ENCODE peak calls at places on chromosomes 3 and 15, in five cellular contexts. Y, R, K, G and E are unnamed samples.
A peak's percentile ranks its signal among the peaks of the same experiment; 100 is the strongest.

GRCh38 chr15:80310776-80311175 is 58.8 kb upstream of the CTXND1 start:
- DNase-seq in Y (no peak), R (no peak), K (no peak), G (no peak), E (no peak)

GRCh38 chr3:55406666-55407425 is 80.3 kb downstream of the WNT5A start:
- DNase-seq in Y (peak; percentile 63), R (no peak), K (no peak), G (no peak), E (no peak)

GRCh38 chr3:73572371-73572770 is 52.4 kb downstream of the PDZRN3 start:
- DNase-seq in Y (no peak), R (no peak), K (no peak), G (no peak), E (no peak)

GRCh38 chr3:6640907-6641306 is 220.0 kb upstream of the GRM7 start:
- DNase-seq in Y (no peak), R (no peak), K (no peak), G (no peak), E (no peak)

GRCh38 chr15:48486228-48486627 is 155.0 kb downstream of the DUT start:
- DNase-seq in Y (no peak), R (no peak), K (no peak), G (no peak), E (no peak)

GRCh38 chr3:54575561-54575960 is 352.3 kb downstream of the LRTM1 start:
- DNase-seq in Y (no peak), R (no peak), K (no peak), G (peak; percentile 30), E (no peak)

GRCh38 chr3:93988283-93988682 is 8.3 kb downstream of the ARL13B start:
- DNase-seq in Y (peak; percentile 36), R (no peak), K (no peak), G (no peak), E (no peak)

GRCh38 chr15:92521624-92522008 is 127.9 kb downstream of the ST8SIA2 start:
- DNase-seq in Y (peak; percentile 59), R (peak; percentile 70), K (peak; percentile 80), G (peak; percentile 58), E (peak; percentile 51)

GRCh38 chr3:21138085-21138484 is 612.9 kb downstream of the ZNF385D start:
- DNase-seq in Y (no peak), R (no peak), K (no peak), G (no peak), E (no peak)

GRCh38 chr15:31392761-31393401 is 66.2 kb downstream of the KLF13 start:
- DNase-seq in Y (no peak), R (peak; percentile 64), K (no peak), G (no peak), E (no peak)

GRCh38 chr3:125139386-125139785 is 73.2 kb downstream of the SLC12A8 start:
- DNase-seq in Y (no peak), R (no peak), K (no peak), G (no peak), E (no peak)

GRCh38 chr15:44034933-44035624 is 160.0 kb downstream of the FRMD5 start:
- DNase-seq in Y (peak; percentile 83), R (no peak), K (no peak), G (no peak), E (no peak)

GRCh38 chr15:66387176-66388056 is 704 bp downstream of the MAP2K1 start:
- DNase-seq in Y (peak; percentile 83), R (peak; percentile 72), K (peak; percentile 71), G (peak; percentile 72), E (peak; percentile 29)

GRCh38 chr3:35664460-35664919 is 25.2 kb downstream of the ARPP21 start:
- DNase-seq in Y (peak; percentile 16), R (peak; percentile 50), K (no peak), G (no peak), E (no peak)

GRCh38 chr3:115227046-115227445 is 80.0 kb upstream of the ZBTB20 start:
- DNase-seq in Y (no peak), R (no peak), K (no peak), G (no peak), E (no peak)

GRCh38 chr15:27527490-27528067 is 556.6 kb downstream of the GABRG3 start:
- DNase-seq in Y (no peak), R (no peak), K (peak; percentile 37), G (no peak), E (peak; percentile 1)

GRCh38 chr15:74340139-74340538 is 27.3 kb downstream of the CYP11A1 start:
- DNase-seq in Y (no peak), R (no peak), K (no peak), G (no peak), E (no peak)

GRCh38 chr3:129577925-129578742 is 28.3 kb downstream of the PLXND1 start:
- DNase-seq in Y (no peak), R (no peak), K (no peak), G (no peak), E (no peak)

GRCh38 chr3:150414989-150415388 is 6.9 kb downstream of the TSC22D2 start:
- DNase-seq in Y (peak; percentile 69), R (no peak), K (no peak), G (no peak), E (no peak)

GRCh38 chr15:65655026-65655425 is 33.3 kb downstream of the SLC24A1 start:
- DNase-seq in Y (peak; percentile 13), R (no peak), K (no peak), G (no peak), E (peak; percentile 32)

GRCh38 chr15:68572309-68572708 is 6.5 kb upstream of the CORO2B start:
- DNase-seq in Y (no peak), R (no peak), K (no peak), G (no peak), E (no peak)

GRCh38 chr3:129686941-129687340 is 80.5 kb upstream of the PLXND1 start:
- DNase-seq in Y (no peak), R (no peak), K (peak; percentile 59), G (peak; percentile 52), E (peak; percentile 83)

GRCh38 chr15:40756938-40757337 is 1.9 kb upstream of the RMDN3 start:
- DNase-seq in Y (no peak), R (no peak), K (no peak), G (no peak), E (no peak)

GRCh38 chr3:179194931-179195330 is 46.8 kb downstream of the PIK3CA start:
- DNase-seq in Y (peak; percentile 10), R (no peak), K (no peak), G (no peak), E (no peak)

GRCh38 chr3:32619395-32619794 is 48.7 kb upstream of the DYNC1LI1 start:
- DNase-seq in Y (no peak), R (no peak), K (no peak), G (no peak), E (no peak)

GRCh38 chr3:39065197-39065596 is 13.4 kb downstream of the WDR48 start:
- DNase-seq in Y (peak; percentile 60), R (no peak), K (peak; percentile 51), G (peak; percentile 73), E (peak; percentile 29)
- TF ChIP-seq MAFK in Y (no peak), R (no peak), K (no peak), G (no peak), E (no peak)

DNA sequence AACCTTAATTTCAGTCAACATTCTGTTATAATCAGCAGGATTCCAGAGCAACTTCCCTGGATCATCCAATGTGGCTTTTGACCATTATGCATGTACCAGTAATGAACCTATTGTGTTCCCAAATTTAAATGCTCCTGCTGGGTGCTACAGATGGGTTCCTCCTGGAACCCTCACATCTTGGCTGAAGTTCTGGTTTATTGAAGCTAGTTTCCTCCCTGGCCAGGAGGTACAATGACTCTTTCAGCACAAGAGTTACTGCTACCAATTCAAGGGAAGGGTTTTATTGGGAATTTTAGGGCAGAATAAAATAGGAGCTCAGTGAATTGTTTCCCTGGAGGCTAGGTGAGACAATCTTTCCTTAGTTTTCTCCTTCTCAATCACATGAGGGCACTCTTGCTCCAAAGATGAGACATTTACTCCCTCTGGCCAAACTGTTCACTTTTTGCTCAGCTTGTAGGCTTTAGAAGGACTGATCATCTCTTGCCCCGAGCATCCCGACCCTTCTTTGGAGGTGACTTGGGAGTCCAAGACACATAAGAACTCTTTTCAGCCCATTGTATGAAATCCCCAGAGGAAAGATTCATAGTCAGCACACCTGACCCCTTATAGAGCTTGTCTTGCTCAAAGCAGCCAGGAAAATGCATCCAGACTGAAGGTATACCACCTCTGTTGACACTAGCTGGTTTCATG is 8.8 kb upstream of the NPHP3 start:
- DNase-seq in Y (peak; percentile 57), R (no peak), K (peak; percentile 39), G (peak; percentile 49), E (peak; percentile 33)
- TF ChIP-seq MAFK in Y (no peak), R (no peak), K (no peak), G (no peak), E (no peak)

GRCh38 chr3:64184621-64185020 is 40.6 kb downstream of the PRICKLE2 start:
- DNase-seq in Y (peak; percentile 71), R (no peak), K (peak; percentile 27), G (no peak), E (no peak)
- TF ChIP-seq MAFK in Y (no peak), R (no peak), K (no peak), G (no peak), E (no peak)

DNA sequence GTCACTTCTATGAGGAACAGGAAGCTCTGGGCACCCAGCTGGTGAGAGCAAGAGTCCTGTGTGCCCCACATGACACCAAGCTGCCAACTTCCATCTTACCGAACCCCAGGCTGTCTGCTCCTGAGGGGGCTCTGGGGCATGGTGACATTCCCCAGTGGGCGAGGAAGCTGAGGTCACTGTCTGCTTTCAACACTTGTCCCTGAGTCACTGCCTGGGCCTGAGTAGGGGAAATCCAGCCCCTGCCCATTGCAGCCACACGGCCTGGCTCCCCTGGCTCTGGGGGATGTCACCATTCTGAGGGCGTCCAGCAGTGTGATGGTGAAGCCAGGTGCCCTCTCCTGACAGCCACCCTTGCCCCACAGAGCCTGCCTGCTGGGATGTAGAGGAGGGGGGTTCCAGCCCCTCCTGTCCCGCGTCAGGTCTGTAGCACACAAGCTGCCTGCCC is 69.7 kb upstream of the GATM start:
- DNase-seq in Y (peak; percentile 38), R (no peak), K (peak; percentile 24), G (no peak), E (no peak)
- TF ChIP-seq MAFK in Y (no peak), R (no peak), K (no peak), G (no peak), E (no peak)